ENCODE peak calls at places on chromosomes 3 and 15, in four cellular contexts. M, A, E and F are unnamed samples.

GRCh38 chr15:59169337-59169736 is 37.3 kb upstream of the LDHAL6B start:
- DNase-seq in E (peak; percentile 86), A (no peak), M (no peak), F (peak; percentile 89)

GRCh38 chr15:69298697-69299441 is at the start of gene PAQR5:
- DNase-seq in M (no peak), E (no peak), A (peak; percentile 25), F (peak; percentile 31)

GRCh38 chr15:39198044-39198625 is 382.7 kb upstream of the THBS1 start:
- DNase-seq in E (no peak), M (no peak), A (no peak), F (no peak)

GRCh38 chr3:5427938-5428337 is 240.4 kb downstream of the EDEM1 start:
- DNase-seq in E (no peak), M (no peak), A (no peak), F (no peak)

GRCh38 chr3:65398953-65399352 is 639.8 kb downstream of the MAGI1 start:
- DNase-seq in M (no peak), A (no peak), E (no peak), F (peak; percentile 51)

GRCh38 chr15:58392141-58392540 is 39.6 kb upstream of the LIPC start:
- DNase-seq in E (no peak), M (no peak), A (no peak), F (no peak)

GRCh38 chr3:45987368-45988099 is 8.1 kb downstream of the FYCO1 start:
- DNase-seq in E (peak; percentile 79), M (peak; percentile 78), A (no peak), F (peak; percentile 50)

GRCh38 chr15:86855307-86855706 is 775.6 kb downstream of the AGBL1 start:
- DNase-seq in E (no peak), A (no peak), M (no peak), F (no peak)

GRCh38 chr3:16311960-16312451 is 47.0 kb downstream of the OXNAD1 start:
- DNase-seq in M (peak; percentile 77), A (peak; percentile 46), E (peak; percentile 39), F (no peak)

GRCh38 chr3:8524249-8524648 is 22.6 kb downstream of the LMCD1 start:
- DNase-seq in M (no peak), A (no peak), E (no peak), F (no peak)

GRCh38 chr3:127370906-127371305 is 83.1 kb upstream of the PRR20G start:
- DNase-seq in E (no peak), A (no peak), M (no peak), F (no peak)

GRCh38 chr3:194554488-194555098 is 67.8 kb upstream of the ATP13A3 start:
- DNase-seq in M (no peak), E (no peak), A (no peak), F (no peak)

GRCh38 chr3:101779808-101780366 is 876 bp downstream of the NXPE3 start:
- DNase-seq in E (peak; percentile 7), M (no peak), A (no peak), F (peak; percentile 25)

GRCh38 chr15:63134245-63134644 is 12.6 kb downstream of the LACTB start:
- DNase-seq in A (no peak), M (no peak), E (no peak), F (no peak)

GRCh38 chr3:149316427-149316826 is 17.0 kb downstream of the TM4SF18 start:
- DNase-seq in M (no peak), A (no peak), E (no peak), F (peak; percentile 56)

GRCh38 chr3:114480442-114480841 is 186.6 kb downstream of the TIGIT start:
- DNase-seq in A (no peak), M (no peak), E (peak; percentile 87), F (peak; percentile 24)

GRCh38 chr3:61439116-61439459 is 122.3 kb upstream of the PTPRG start:
- DNase-seq in M (no peak), A (no peak), E (no peak), F (no peak)

GRCh38 chr3:108159865-108160264 is 62.4 kb downstream of the IFT57 start:
- DNase-seq in M (no peak), E (peak; percentile 41), A (no peak), F (peak; percentile 71)

GRCh38 chr3:143571548-143571947 is 276.7 kb downstream of the SLC9A9 start:
- DNase-seq in A (no peak), M (no peak), E (peak; percentile 14), F (peak; percentile 48)

GRCh38 chr3:7423995-7424394 is 563.1 kb downstream of the GRM7 start:
- DNase-seq in E (no peak), M (no peak), A (no peak), F (no peak)

GRCh38 chr3:5057857-5058324 is 64.2 kb upstream of the ARL8B start:
- DNase-seq in M (peak; percentile 90), E (peak; percentile 93), A (peak; percentile 74), F (peak; percentile 85)

GRCh38 chr3:63179862-63180522 is 98.1 kb upstream of the SYNPR start:
- DNase-seq in A (no peak), M (no peak), E (no peak), F (no peak)

GRCh38 chr3:5426094-5426883 is 238.8 kb downstream of the EDEM1 start:
- DNase-seq in A (peak; percentile 66), E (peak; percentile 58), M (peak; percentile 80), F (no peak)

GRCh38 chr15:101464999-101465669 is 24.4 kb downstream of the PCSK6 start:
- DNase-seq in E (no peak), M (no peak), A (no peak), F (no peak)

GRCh38 chr15:96171842-96172241 is 158.7 kb upstream of the NR2F2 start:
- DNase-seq in A (no peak), E (peak; percentile 5), M (no peak), F (no peak)

GRCh38 chr15:69825941-69826817 is 271.5 kb downstream of the TLE3 start:
- DNase-seq in E (no peak), M (no peak), A (no peak), F (no peak)

GRCh38 chr3:24145981-24146822 is 201.1 kb downstream of the NR1D2 start:
- DNase-seq in M (no peak), E (peak; percentile 91), A (no peak), F (peak; percentile 84)

GRCh38 chr3:50179710-50180109 is 11.7 kb upstream of the GNAT1 start:
- DNase-seq in M (no peak), E (no peak), A (no peak), F (no peak)

GRCh38 chr15:63135281-63135680 is 13.6 kb downstream of the LACTB start:
- DNase-seq in E (peak; percentile 49), M (no peak), A (no peak), F (no peak)

GRCh38 chr3:46663611-46664135 is 29.8 kb downstream of the ALS2CL start:
- DNase-seq in M (peak; percentile 54), E (peak; percentile 5), A (no peak), F (peak; percentile 14)

GRCh38 chr3:157608006-157608405 is 104.8 kb upstream of the VEPH1 start:
- DNase-seq in A (no peak), M (no peak), E (no peak), F (no peak)

GRCh38 chr3:5787863-5788488 is 600.5 kb downstream of the EDEM1 start:
- DNase-seq in A (no peak), M (no peak), E (no peak), F (no peak)

GRCh38 chr3:76400141-76400540 is 614.8 kb upstream of the ZNF717 start:
- DNase-seq in E (no peak), A (no peak), M (no peak), F (peak; percentile 60)

GRCh38 chr15:60932051-60932915 is 296.8 kb downstream of the RORA start:
- DNase-seq in E (peak; percentile 61), A (no peak), M (peak; percentile 63), F (peak; percentile 68)

GRCh38 chr3:79976466-79976865 is 208.7 kb upstream of the ROBO1 start:
- DNase-seq in A (no peak), M (no peak), E (no peak), F (no peak)

DNA sequence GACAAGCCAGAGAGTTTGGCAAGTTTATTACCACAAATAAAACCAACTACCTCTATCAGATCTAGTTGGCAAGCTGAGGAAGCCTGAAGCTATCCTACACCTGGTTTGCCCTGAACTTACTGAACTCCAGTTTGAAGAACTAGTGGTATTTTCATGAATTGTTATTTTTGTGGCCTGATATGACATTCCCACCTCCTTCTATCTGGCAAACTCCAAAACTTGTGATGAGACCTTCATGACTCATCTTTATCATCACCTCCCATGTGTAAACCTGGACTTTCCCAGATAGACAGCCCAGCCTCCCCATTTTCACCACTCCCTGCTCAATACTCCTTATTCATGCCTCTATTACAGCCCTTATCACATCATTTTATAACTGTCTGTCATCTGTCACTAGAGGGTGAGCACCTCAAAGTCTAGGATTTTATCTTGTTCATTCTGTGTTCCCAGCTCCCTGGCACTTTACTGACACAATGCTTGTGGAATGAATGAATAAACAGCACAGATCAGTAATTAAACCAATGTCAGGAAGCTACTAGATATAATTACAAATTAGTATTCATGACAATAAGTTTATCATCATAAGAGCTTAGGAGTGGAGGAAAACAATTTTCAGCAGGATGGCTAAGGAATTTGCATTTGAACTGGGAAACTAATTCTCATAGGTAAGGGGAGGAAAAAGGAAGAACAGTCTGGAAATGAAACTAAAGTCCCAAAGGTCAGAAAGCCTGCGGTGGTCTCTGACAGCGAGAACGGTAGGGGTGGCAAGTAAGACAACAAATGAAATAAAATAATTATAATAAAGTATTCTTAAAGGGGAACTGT is 13.2 kb upstream of the TRANK1 start:
- DNase-seq in E (peak; percentile 61), A (no peak), M (no peak), F (peak; percentile 64)
- H3K4me3 ChIP-seq in E (peak overlapping the region; percentile 2), A (no peak overlapping the region), M (no peak overlapping the region), F (no peak overlapping the region)

GRCh38 chr3:185199671-185200070 is 46.8 kb upstream of the C3orf70 start:
- DNase-seq in M (no peak), E (no peak), A (no peak), F (no peak)
- TF ChIP-seq CTCF in M (no peak), E (no peak), A (no peak), F (no peak)

GRCh38 chr3:129599073-129599472 is 7.4 kb downstream of the PLXND1 start:
- DNase-seq in A (no peak), M (no peak), E (no peak), F (no peak)
- H3K4me3 ChIP-seq in A (peak overlapping the region; percentile 82), M (no peak overlapping the region), E (peak overlapping the region; percentile 1), F (no peak overlapping the region)

GRCh38 chr15:76546805-76547204 is 210.2 kb downstream of the ISL2 start:
- DNase-seq in M (no peak), A (no peak), E (no peak), F (no peak)
- TF ChIP-seq CTCF in M (no peak), A (no peak), E (no peak), F (no peak)

GRCh38 chr3:187281191-187281714 is 10.3 kb downstream of the MASP1 start:
- DNase-seq in A (no peak), E (peak; percentile 74), M (no peak), F (peak; percentile 93)
- H3K4me3 ChIP-seq in A (no peak overlapping the region), E (no peak overlapping the region), M (no peak overlapping the region), F (no peak overlapping the region)

GRCh38 chr3:155495387-155495786 is 201.9 kb upstream of the STRIT1 start:
- DNase-seq in A (no peak), M (no peak), E (no peak), F (peak; percentile 46)

GRCh38 chr3:155494332-155494731 is 200.8 kb upstream of the STRIT1 start:
- DNase-seq in E (no peak), M (no peak), A (no peak), F (no peak)

GRCh38 chr3:155492841-155493240 is 199.4 kb upstream of the STRIT1 start:
- DNase-seq in E (no peak), M (no peak), A (no peak), F (no peak)

GRCh38 chr3:155496206-155496605 is 202.7 kb upstream of the STRIT1 start:
- DNase-seq in M (no peak), A (no peak), E (no peak), F (no peak)

GRCh38 chr3:155491696-155492095 is 198.2 kb upstream of the STRIT1 start:
- DNase-seq in A (no peak), M (no peak), E (no peak), F (no peak)
- TF ChIP-seq CTCF in A (no peak), M (no peak), E (no peak), F (no peak)

GRCh38 chr15:98801234-98801561 is 152.9 kb downstream of the IGF1R start:
- DNase-seq in A (no peak), E (no peak), M (no peak), F (no peak)
- H3K4me3 ChIP-seq in A (no peak overlapping the region), E (no peak overlapping the region), M (no peak overlapping the region), F (no peak overlapping the region)